ENCODE peak calls at places on chromosome 17, in seven cellular contexts. D is A549, P is HCT116, S is HepG2, F is IMR-90, W is SK-N-SH, C is K562. B is an unnamed sample.

GRCh38 chr17:43962479-43962878 is 8.7 kb upstream of the PYY start:
- DNase-seq in D (no peak), W (no peak), F (no peak), P (no peak), S (no peak), C (no peak), B (no peak)

GRCh38 chr17:43671755-43672502 is 10.2 kb upstream of the MEOX1 start:
- DNase-seq in F (no peak), D (no peak), C (no peak), P (no peak), W (no peak), S (no peak), B (no peak)

GRCh38 chr17:21285164-21286065 is 904 bp downstream of the MAP2K3 start:
- DNase-seq in C (no peak), W (peak; percentile 33), P (no peak), F (peak; percentile 51), S (no peak), D (no peak), B (no peak)

GRCh38 chr17:15413101-15413750 is 54.2 kb downstream of the CDRT4 start:
- DNase-seq in C (no peak), F (no peak), W (no peak), D (no peak), S (no peak), P (no peak), B (no peak)

GRCh38 chr17:65794572-65794971 is 233.1 kb upstream of the AXIN2 start:
- DNase-seq in W (peak; percentile 43), F (peak; percentile 13), P (peak; percentile 48), D (peak; percentile 63), S (peak; percentile 63), C (peak; percentile 38), B (no peak)

GRCh38 chr17:42177684-42178083 is 3.3 kb downstream of the KCNH4 start:
- DNase-seq in S (no peak), C (no peak), P (no peak), D (peak; percentile 46), W (no peak), F (no peak), B (no peak)

GRCh38 chr17:40854175-40854814 is 12.7 kb downstream of the KRT12 start:
- DNase-seq in W (no peak), S (peak; percentile 55), F (peak; percentile 93), D (peak; percentile 84), C (peak; percentile 44), P (peak; percentile 71), B (no peak)

GRCh38 chr17:6712058-6712853 is 913 bp downstream of the SLC13A5 start:
- DNase-seq in D (peak; percentile 54), P (no peak), C (no peak), W (peak; percentile 11), S (peak; percentile 88), F (no peak), B (no peak)

GRCh38 chr17:57869599-57870282 is 19.9 kb upstream of the MRPS23 start:
- DNase-seq in C (no peak), D (peak; percentile 62), F (peak; percentile 97), S (no peak), W (no peak), P (no peak), B (no peak)

GRCh38 chr17:57916925-57917858 is 38.0 kb downstream of the CUEDC1 start:
- DNase-seq in F (no peak), D (peak; percentile 63), W (no peak), S (peak; percentile 53), P (peak; percentile 48), C (no peak), B (no peak)

GRCh38 chr17:78358538-78359215 is 1.2 kb downstream of the SOCS3 start:
- DNase-seq in W (peak; percentile 82), F (peak; percentile 53), P (no peak), D (peak; percentile 82), C (no peak), S (no peak), B (no peak)

GRCh38 chr17:69773081-69773480 is 301.9 kb upstream of the KCNJ16 start:
- DNase-seq in F (peak; percentile 43), S (no peak), W (no peak), P (no peak), D (no peak), C (no peak), B (no peak)

GRCh38 chr17:3006801-3007200 is 56.6 kb downstream of the OR1D5 start:
- DNase-seq in C (no peak), S (no peak), W (no peak), F (no peak), D (no peak), P (no peak), B (no peak)

GRCh38 chr17:58277107-58277506 is 3.6 kb downstream of the MPO start:
- DNase-seq in W (no peak), C (peak; percentile 64), P (peak; percentile 18), S (no peak), D (peak; percentile 26), F (peak; percentile 8), B (no peak)

GRCh38 chr17:7261377-7262191 is 694 bp downstream of the CLDN7 start:
- DNase-seq in D (no peak), F (no peak), P (no peak), C (no peak), S (no peak), W (peak; percentile 76), B (no peak)

GRCh38 chr17:59618894-59619312 is 792 bp upstream of the CLTC start:
- DNase-seq in W (peak; percentile 87), P (no peak), F (peak; percentile 94), D (no peak), C (peak; percentile 89), S (peak; percentile 87), B (no peak)

GRCh38 chr17:36598951-36599401 is 2.4 kb upstream of the MRM1 start:
- DNase-seq in D (no peak), F (no peak), W (no peak), C (no peak), P (no peak), S (no peak), B (no peak)

GRCh38 chr17:60169921-60170817 is 20.4 kb downstream of the CA4 start:
- DNase-seq in S (peak; percentile 35), C (peak; percentile 8), D (no peak), P (no peak), F (peak; percentile 41), W (no peak), B (no peak)

GRCh38 chr17:80087346-80088265 is 13.8 kb upstream of the GAA start:
- DNase-seq in P (no peak), F (no peak), S (no peak), C (no peak), D (no peak), W (peak; percentile 26), B (no peak)

GRCh38 chr17:37698132-37698615 is 46.7 kb downstream of the HNF1B start:
- DNase-seq in D (peak; percentile 40), S (peak; percentile 95), F (peak; percentile 79), W (no peak), P (peak; percentile 16), C (no peak), B (no peak)

GRCh38 chr17:68431661-68432071 is 25.6 kb downstream of the WIPI1 start:
- DNase-seq in P (peak; percentile 39), S (peak; percentile 25), C (no peak), W (peak; percentile 41), D (peak; percentile 50), F (peak; percentile 23), B (no peak)
- TF ChIP-seq RAD21 in P (peak; percentile 73), S (no peak), C (no peak), W (peak; percentile 16), D (peak; percentile 48), F (peak; percentile 39), B (peak; percentile 34)

DNA sequence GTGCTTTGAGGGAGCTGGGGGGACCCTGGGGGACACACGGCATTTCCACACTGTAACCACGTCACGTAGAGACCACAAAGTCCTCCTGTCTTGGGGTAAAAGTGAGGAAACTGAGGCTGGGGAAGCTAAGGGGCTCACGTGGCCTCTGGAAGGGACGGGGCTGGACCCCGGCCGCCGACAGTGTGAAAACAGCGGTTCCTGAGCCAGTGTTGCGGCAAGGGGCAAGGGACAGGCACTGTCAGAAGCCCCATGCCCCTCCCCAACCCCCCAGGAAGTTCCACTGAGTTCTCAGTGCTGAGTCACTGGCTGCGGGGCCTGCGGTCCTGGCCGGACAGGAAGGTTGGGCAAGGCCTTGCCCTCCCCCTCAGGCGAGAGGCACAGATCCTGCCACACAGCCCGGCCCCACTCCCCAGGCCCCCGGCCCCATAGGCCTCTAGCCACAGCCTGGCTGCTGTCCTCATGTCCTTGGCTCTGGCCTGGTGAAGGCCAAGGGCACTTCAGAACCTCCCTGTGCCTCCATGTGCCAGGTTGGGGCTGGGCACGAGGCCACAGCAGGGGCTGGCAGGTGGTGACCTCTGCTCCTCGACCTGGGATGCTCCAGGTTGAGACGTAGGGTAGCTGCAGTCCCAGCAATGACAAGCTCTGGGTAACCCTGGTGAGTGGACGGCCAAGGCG is 5.0 kb upstream of the CCDC57 start:
- DNase-seq in S (peak; percentile 93), D (peak; percentile 83), F (peak; percentile 90), P (no peak), C (peak; percentile 71), W (peak; percentile 46), B (no peak)
- TF ChIP-seq RAD21 in S (no peak), D (no peak), F (no peak), P (no peak), C (no peak), W (no peak), B (no peak)

DNA sequence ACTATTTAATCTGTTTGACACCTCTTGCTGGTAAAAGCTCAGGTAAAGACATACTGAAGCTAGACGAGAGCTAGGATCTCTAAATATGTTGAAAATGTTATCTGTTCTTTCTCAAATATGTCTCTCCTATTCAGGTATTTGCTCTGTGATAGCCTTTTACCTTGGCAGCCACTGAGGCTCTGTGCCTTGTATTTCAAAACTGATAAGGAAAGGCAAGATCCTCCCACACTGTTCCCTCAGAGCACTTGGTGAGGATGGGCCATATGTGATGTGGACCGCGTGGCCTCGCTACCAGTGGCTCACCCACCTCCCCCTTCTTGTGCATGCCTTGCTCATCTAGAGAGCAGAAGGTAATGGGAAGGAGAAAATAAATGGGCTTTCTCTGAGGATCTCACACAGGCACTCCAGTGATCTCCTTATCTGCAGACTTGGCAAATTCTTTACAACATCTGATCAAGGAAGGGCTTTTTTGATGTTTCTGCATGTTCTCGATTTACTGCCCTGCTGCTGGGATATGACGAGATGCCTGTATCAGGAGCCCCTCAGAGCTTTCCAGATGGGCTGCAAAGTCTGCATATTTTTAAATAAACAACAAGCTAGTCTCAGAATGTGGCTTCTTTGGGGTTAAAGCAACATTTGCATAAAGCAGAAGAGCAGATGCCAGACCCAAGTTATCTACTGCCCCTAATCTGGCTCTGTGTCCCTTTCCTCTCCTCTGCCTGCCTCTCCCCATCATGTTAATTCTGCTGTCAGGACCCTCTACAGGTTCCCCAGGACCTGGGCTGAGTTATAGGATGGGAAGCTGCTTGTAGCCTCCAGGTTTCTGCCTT is 16.9 kb downstream of the HOXB1 start:
- DNase-seq in P (no peak), D (no peak), F (no peak), W (no peak), C (peak; percentile 57), S (no peak), B (no peak)
- TF ChIP-seq RAD21 in P (no peak), D (no peak), F (no peak), W (no peak), C (no peak), S (no peak), B (no peak)

DNA sequence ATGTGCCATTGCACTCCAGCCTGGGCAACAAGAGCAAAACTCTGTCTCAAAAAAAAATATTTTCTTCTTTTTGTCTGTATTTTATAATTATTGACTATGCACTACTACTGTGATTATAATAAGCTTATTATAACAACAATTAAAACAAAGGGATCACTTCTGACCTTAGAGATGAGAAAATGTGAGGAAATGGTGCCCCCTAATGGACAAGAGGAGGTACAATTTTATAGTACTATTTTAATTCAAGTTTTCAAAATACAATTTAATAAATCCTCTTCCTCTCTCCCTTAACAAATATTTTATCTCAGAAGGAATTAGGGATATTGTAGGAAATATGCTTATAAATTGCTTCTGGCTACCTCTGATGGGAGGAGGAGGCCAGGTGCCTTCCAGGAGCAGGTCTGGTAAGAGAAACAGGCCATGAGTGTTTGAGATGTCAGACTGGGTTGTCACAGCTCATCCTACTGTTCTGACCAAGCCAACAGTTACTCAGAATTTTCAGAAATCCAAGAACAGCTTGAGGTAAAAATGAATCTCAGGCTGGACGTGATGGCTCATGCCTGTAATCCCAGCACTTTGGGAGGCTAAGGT is 14.0 kb downstream of the VPS53 start:
- DNase-seq in P (peak; percentile 21), F (peak; percentile 53), D (peak; percentile 35), C (peak; percentile 42), W (peak; percentile 58), S (no peak), B (no peak)
- TF ChIP-seq RAD21 in P (peak; percentile 86), F (peak; percentile 82), D (peak; percentile 95), C (peak; percentile 50), W (peak; percentile 83), S (no peak), B (peak; percentile 67)